ENCODE peak calls at places on chromosomes 13 and 19, in five cellular contexts. D is erythroblast, X is T-helper 17 cell, C is uterus, V is ascending aorta. T is an unnamed sample.

GRCh38 chr19:32691291-32691951 is at the start of gene NUDT19:
- DNase-seq in D (peak; percentile 90), X (peak; percentile 56), C (peak; percentile 45), V (peak; percentile 51), T (peak; percentile 94)

GRCh38 chr19:18046066-18046718 is 38.2 kb downstream of the ARRDC2 start:
- DNase-seq in D (no peak), X (no peak), C (peak; percentile 24), V (no peak), T (no peak)

GRCh38 chr13:25657062-25657588 is 285.4 kb downstream of the ATP8A2 start:
- DNase-seq in D (no peak), X (no peak), C (no peak), V (no peak), T (no peak)

GRCh38 chr13:90633849-90634248 is 713.6 kb upstream of the MIR17HG start:
- DNase-seq in D (no peak), X (no peak), C (no peak), V (no peak), T (no peak)

GRCh38 chr19:13530720-13531119 is 24.4 kb upstream of the CACNA1A start:
- DNase-seq in D (no peak), X (no peak), C (no peak), V (no peak), T (no peak)

GRCh38 chr13:31213681-31214289 is 14.0 kb downstream of the B3GLCT start:
- DNase-seq in D (peak; percentile 68), X (no peak), C (no peak), V (no peak), T (no peak)

GRCh38 chr13:64078025-64078424 is 2662.4 kb upstream of the PCDH20 start:
- DNase-seq in D (no peak), X (no peak), C (no peak), V (no peak), T (no peak)

GRCh38 chr13:73248711-73249580 is 190.1 kb downstream of the KLF5 start:
- DNase-seq in D (no peak), X (no peak), C (no peak), V (no peak), T (no peak)

GRCh38 chr19:1027020-1027952 is 878 bp downstream of the CNN2 start:
- DNase-seq in D (peak; percentile 50), X (no peak), C (no peak), V (no peak), T (no peak)

GRCh38 chr13:62696490-62696889 is 1280.8 kb upstream of the PCDH20 start:
- DNase-seq in D (no peak), X (no peak), C (no peak), V (no peak), T (no peak)

GRCh38 chr19:57560049-57560491 is 407 bp upstream of the ZNF550 start:
- DNase-seq in D (no peak), X (no peak), C (peak; percentile 13), V (no peak), T (no peak)

GRCh38 chr19:16014923-16015804 is 61.1 kb upstream of the TPM4 start:
- DNase-seq in D (no peak), X (no peak), C (no peak), V (no peak), T (peak; percentile 77)

GRCh38 chr13:28034256-28034655 is 45.8 kb upstream of the URAD start:
- DNase-seq in D (no peak), X (no peak), C (no peak), V (no peak), T (no peak)

GRCh38 chr13:89966524-89966923 is 1381.0 kb upstream of the MIR17HG start:
- DNase-seq in D (no peak), X (no peak), C (no peak), V (no peak), T (no peak)

GRCh38 chr13:105914637-105915036 is 620.8 kb downstream of the EFNB2 start:
- DNase-seq in D (no peak), X (no peak), C (no peak), V (no peak), T (no peak)

GRCh38 chr19:45499196-45500180 is 1.2 kb downstream of the PPM1N start:
- DNase-seq in D (peak; percentile 66), X (peak; percentile 59), C (no peak), V (no peak), T (no peak)

GRCh38 chr13:98044301-98044700 is 90.8 kb downstream of the IPO5 start:
- DNase-seq in D (no peak), X (no peak), C (no peak), V (no peak), T (no peak)

GRCh38 chr13:80083516-80084085 is 257.3 kb downstream of the SPRY2 start:
- DNase-seq in D (no peak), X (no peak), C (no peak), V (no peak), T (no peak)

GRCh38 chr13:78102121-78102677 is 183.6 kb upstream of the EDNRB start:
- DNase-seq in D (no peak), X (no peak), C (peak; percentile 39), V (no peak), T (no peak)

GRCh38 chr13:98312606-98313005 is 135.5 kb upstream of the RNF113B start:
- DNase-seq in D (no peak), X (no peak), C (no peak), V (no peak), T (no peak)

GRCh38 chr19:47713046-47714021 is at the start of gene EHD2:
- DNase-seq in D (peak; percentile 50), X (peak; percentile 12), C (peak; percentile 81), V (no peak), T (no peak)

GRCh38 chr13:98650376-98651107 is 73.6 kb upstream of the STK24 start:
- DNase-seq in D (no peak), X (no peak), C (no peak), V (no peak), T (no peak)

GRCh38 chr19:45446944-45447343 is 20.9 kb upstream of the FOSB start:
- DNase-seq in D (no peak), X (no peak), C (no peak), V (no peak), T (no peak)

GRCh38 chr13:81929988-81930387 is 1589.1 kb upstream of the SPRY2 start:
- DNase-seq in D (no peak), X (no peak), C (no peak), V (no peak), T (no peak)

GRCh38 chr13:112893570-112894422 is 75.2 kb upstream of the MCF2L start:
- DNase-seq in D (peak; percentile 30), X (no peak), C (no peak), V (no peak), T (no peak)

GRCh38 chr13:103431880-103432279 is 365.7 kb upstream of the SLC10A2 start:
- DNase-seq in D (no peak), X (no peak), C (no peak), V (no peak), T (no peak)

GRCh38 chr13:45909724-45910123 is 58.2 kb upstream of the SIAH3 start:
- DNase-seq in D (no peak), X (no peak), C (no peak), V (no peak), T (no peak)

GRCh38 chr13:33262069-33262487 is 23.5 kb downstream of the STARD13 start:
- DNase-seq in D (no peak), X (no peak), C (peak; percentile 65), V (no peak), T (no peak)

GRCh38 chr13:106446011-106446410 is 89.5 kb downstream of the EFNB2 start:
- DNase-seq in D (no peak), X (no peak), C (no peak), V (no peak), T (no peak)

T was measured in mesenteric fat pad.